ENCODE peak calls at places on chromosomes 16 and 17, in five cellular contexts. Y is GM23338; Q is fibroblast of the conjunctiva; I is IMR-90; F is activated T-cell treated with anti-CD3 and anti-CD28 coated beads, Interleukin-2, amount 50 U/mL, for 72 hours. G is an unnamed sample.

GRCh38 chr16:53212899-53213235 is 158.1 kb downstream of the CHD9 start:
- DNase-seq in Y (no peak), Q (no peak), I (no peak), F (no peak), G (no peak)

GRCh38 chr16:84931506-84931905 is 79.8 kb downstream of the ZDHHC7 start:
- DNase-seq in Y (no peak), Q (no peak), I (peak; percentile 38), F (no peak), G (no peak)

GRCh38 chr17:42153919-42154491 is 784 bp downstream of the RAB5C start:
- DNase-seq in Y (peak; percentile 41), Q (no peak), I (peak; percentile 29), F (no peak), G (peak; percentile 39)

GRCh38 chr17:28944862-28945741 is 6.2 kb downstream of the PHF12 start:
- DNase-seq in Y (no peak), Q (no peak), I (peak; percentile 54), F (no peak), G (peak; percentile 64)

GRCh38 chr17:38464723-38465419 is 36.6 kb downstream of the ARHGAP23 start:
- DNase-seq in Y (peak; percentile 21), Q (peak; percentile 91), I (peak; percentile 94), F (no peak), G (peak; percentile 96)

GRCh38 chr16:54269461-54269860 is 17.1 kb downstream of the IRX3 start:
- DNase-seq in Y (no peak), Q (no peak), I (no peak), F (no peak), G (no peak)

GRCh38 chr16:54430491-54431030 is 144.0 kb upstream of the IRX3 start:
- DNase-seq in Y (no peak), Q (peak; percentile 73), I (peak; percentile 29), F (no peak), G (peak; percentile 82)

GRCh38 chr16:5056347-5056746 is 9.4 kb downstream of the C16orf89 start:
- DNase-seq in Y (peak; percentile 90), Q (no peak), I (no peak), F (peak; percentile 59), G (peak; percentile 32)

GRCh38 chr16:79071424-79071823 is 529.1 kb downstream of the MAF start:
- DNase-seq in Y (no peak), Q (no peak), I (no peak), F (no peak), G (no peak)

GRCh38 chr16:497258-497657 is 30.3 kb upstream of the CAPN15 start:
- DNase-seq in Y (no peak), Q (no peak), I (no peak), F (no peak), G (no peak)

GRCh38 chr17:4764612-4765011 is 7.1 kb upstream of the TM4SF5 start:
- DNase-seq in Y (no peak), Q (no peak), I (no peak), F (no peak), G (no peak)

GRCh38 chr17:76687278-76688164 is 23.2 kb downstream of the MXRA7 start:
- DNase-seq in Y (no peak), Q (no peak), I (no peak), F (no peak), G (no peak)

GRCh38 chr17:63932008-63932561 is at the start of gene CD79B:
- DNase-seq in Y (no peak), Q (no peak), I (no peak), F (peak; percentile 60), G (no peak)

GRCh38 chr17:42313773-42314566 is 25.7 kb downstream of the STAT5A start:
- DNase-seq in Y (no peak), Q (no peak), I (no peak), F (no peak), G (no peak)

GRCh38 chr17:65584604-65585521 is 23.4 kb upstream of the AXIN2 start:
- DNase-seq in Y (no peak), Q (no peak), I (no peak), F (peak; percentile 12), G (no peak)

GRCh38 chr17:21176996-21177395 is 37.0 kb downstream of the TMEM11 start:
- DNase-seq in Y (no peak), Q (no peak), I (no peak), F (no peak), G (no peak)

GRCh38 chr17:82399030-82399429 is 19.1 kb upstream of the HEXD start:
- DNase-seq in Y (no peak), Q (peak; percentile 96), I (peak; percentile 50), F (no peak), G (peak; percentile 55)

GRCh38 chr17:44878627-44879221 is 20.5 kb downstream of the EFTUD2 start:
- DNase-seq in Y (peak; percentile 72), Q (peak; percentile 23), I (peak; percentile 38), F (peak; percentile 18), G (peak; percentile 47)

GRCh38 chr16:84284168-84284722 is 10.4 kb upstream of the WFDC1 start:
- DNase-seq in Y (peak; percentile 72), Q (peak; percentile 34), I (no peak), F (no peak), G (peak; percentile 12)

GRCh38 chr17:16406742-16407674 is 8.4 kb upstream of the TRPV2 start:
- DNase-seq in Y (peak; percentile 96), Q (no peak), I (no peak), F (no peak), G (peak; percentile 45)

GRCh38 chr17:47982645-47983440 is 11.9 kb downstream of the CDK5RAP3 start:
- DNase-seq in Y (no peak), Q (no peak), I (no peak), F (no peak), G (no peak)

GRCh38 chr17:80513892-80514291 is 30.7 kb upstream of the RPTOR start:
- DNase-seq in Y (no peak), Q (peak; percentile 6), I (peak; percentile 86), F (no peak), G (peak; percentile 75)

GRCh38 chr17:48577946-48578615 is at the start of gene HOXB4:
- DNase-seq in Y (peak; percentile 85), Q (no peak), I (peak; percentile 88), F (peak; percentile 77), G (no peak)

GRCh38 chr17:45923511-45924268 is 29.3 kb downstream of the MAPT start:
- DNase-seq in Y (no peak), Q (peak; percentile 9), I (peak; percentile 12), F (no peak), G (peak; percentile 19)

GRCh38 chr16:8854298-8854948 is 14.4 kb downstream of the CARHSP1 start:
- DNase-seq in Y (no peak), Q (no peak), I (no peak), F (no peak), G (no peak)

GRCh38 chr17:17048106-17048505 is 5.8 kb downstream of the MPRIP start:
- DNase-seq in Y (no peak), Q (no peak), I (no peak), F (no peak), G (no peak)

GRCh38 chr17:58641937-58642336 is 49.9 kb downstream of the TEX14 start:
- DNase-seq in Y (no peak), Q (no peak), I (no peak), F (no peak), G (no peak)

GRCh38 chr17:77737442-77738265 is 220.8 kb upstream of the TNRC6C start:
- DNase-seq in Y (no peak), Q (no peak), I (no peak), F (no peak), G (no peak)

GRCh38 chr17:5203178-5203907 is 11.7 kb upstream of the ZNF594 start:
- DNase-seq in Y (no peak), Q (no peak), I (peak; percentile 51), F (no peak), G (peak; percentile 62)

GRCh38 chr16:1978476-1979120 is 2.7 kb downstream of the NOXO1 start:
- DNase-seq in Y (peak; percentile 59), Q (no peak), I (no peak), F (no peak), G (no peak)

GRCh38 chr17:77233635-77234334 is 93.0 kb downstream of the SEC14L1 start:
- DNase-seq in Y (no peak), Q (peak; percentile 9), I (peak; percentile 89), F (peak; percentile 78), G (peak; percentile 56)

GRCh38 chr17:77675816-77676799 is 282.4 kb upstream of the TNRC6C start:
- DNase-seq in Y (no peak), Q (no peak), I (no peak), F (no peak), G (no peak)